ENCODE peak calls at places on chromosomes 7 and 10, in four cellular contexts. A, S, D and M are unnamed samples.

GRCh38 chr10:114495303-114495702 is 91.0 kb upstream of the AFAP1L2 start:
- DNase-seq in A (no peak), S (no peak), D (no peak), M (no peak)

GRCh38 chr7:66571568-66571967 is 57.1 kb upstream of the KCTD7 start:
- DNase-seq in A (no peak), S (no peak), D (no peak), M (no peak)

GRCh38 chr7:90931996-90932912 is 332.0 kb upstream of the FZD1 start:
- DNase-seq in A (no peak), S (no peak), D (peak), M (no peak)

GRCh38 chr10:68153473-68154210 is 44.4 kb downstream of the MYPN start:
- DNase-seq in A (peak), S (no peak), D (peak), M (peak)

GRCh38 chr7:4631664-4632171 is 50.4 kb upstream of the FOXK1 start:
- DNase-seq in A (peak), S (no peak), D (peak), M (peak)

GRCh38 chr7:106176414-106177294 is 64.5 kb upstream of the SYPL1 start:
- DNase-seq in A (peak), S (peak), D (peak), M (peak)

GRCh38 chr10:5511231-5511884 is 12.0 kb upstream of the CALML5 start:
- DNase-seq in A (no peak), S (no peak), D (no peak), M (no peak)

GRCh38 chr10:62573929-62574328 is 199.8 kb downstream of the ZNF365 start:
- DNase-seq in A (no peak), S (no peak), D (no peak), M (no peak)

GRCh38 chr7:73978681-73979563 is 49.1 kb upstream of the ELN start:
- DNase-seq in A (no peak), S (peak), D (peak), M (peak)

GRCh38 chr10:75654777-75655176 is 223.4 kb downstream of the LRMDA start:
- DNase-seq in A (no peak), S (no peak), D (no peak), M (peak)

GRCh38 chr7:11541330-11541729 is 290.7 kb downstream of the THSD7A start:
- DNase-seq in A (no peak), S (no peak), D (no peak), M (no peak)

GRCh38 chr10:69759641-69760040 is 42.1 kb upstream of the COL13A1 start:
- DNase-seq in A (no peak), S (no peak), D (no peak), M (no peak)